ENCODE peak calls at places on chromosome 21, in nine cellular contexts. One of them, this sample, is unnamed.

GRCh38 chr21:41345934-41346685 is 15.7 kb upstream of the MX2 start:
- DNase-seq in uterus: no peak
- DNase-seq in gastrocnemius medialis: no peak
- DNase-seq in cardiac muscle cell: no peak
- DNase-seq in esophagus muscularis mucosa: peak
- DNase-seq in right lobe of liver: no peak
- DNase-seq in foreskin fibroblast: no peak
- DNase-seq in heart left ventricle: no peak
- DNase-seq in fibroblast of villous mesenchyme: no peak
- DNase-seq in this sample: no peak

GRCh38 chr21:38751379-38752050 is 54.2 kb upstream of the ETS2 start:
- DNase-seq in uterus: no peak
- DNase-seq in gastrocnemius medialis: no peak
- DNase-seq in cardiac muscle cell: peak
- DNase-seq in esophagus muscularis mucosa: no peak
- DNase-seq in right lobe of liver: no peak
- DNase-seq in foreskin fibroblast: peak
- DNase-seq in heart left ventricle: peak
- DNase-seq in fibroblast of villous mesenchyme: no peak
- DNase-seq in this sample: peak

GRCh38 chr21:25331286-25331685 is 276.0 kb downstream of the MRPL39 start:
- DNase-seq in uterus: no peak
- DNase-seq in gastrocnemius medialis: no peak
- DNase-seq in cardiac muscle cell: peak
- DNase-seq in esophagus muscularis mucosa: no peak
- DNase-seq in right lobe of liver: no peak
- DNase-seq in foreskin fibroblast: peak
- DNase-seq in heart left ventricle: no peak
- DNase-seq in fibroblast of villous mesenchyme: no peak
- DNase-seq in this sample: no peak

GRCh38 chr21:31124005-31124404 is 85.7 kb upstream of the KRTAP19-8 start:
- DNase-seq in uterus: no peak
- DNase-seq in gastrocnemius medialis: no peak
- DNase-seq in cardiac muscle cell: no peak
- DNase-seq in esophagus muscularis mucosa: no peak
- DNase-seq in right lobe of liver: no peak
- DNase-seq in foreskin fibroblast: no peak
- DNase-seq in heart left ventricle: no peak
- DNase-seq in fibroblast of villous mesenchyme: no peak
- DNase-seq in this sample: no peak

GRCh38 chr21:38955495-38955894 is 149.8 kb downstream of the ETS2 start:
- DNase-seq in uterus: no peak
- DNase-seq in gastrocnemius medialis: no peak
- DNase-seq in cardiac muscle cell: peak
- DNase-seq in esophagus muscularis mucosa: no peak
- DNase-seq in right lobe of liver: no peak
- DNase-seq in foreskin fibroblast: peak
- DNase-seq in heart left ventricle: peak
- DNase-seq in fibroblast of villous mesenchyme: peak
- DNase-seq in this sample: no peak

GRCh38 chr21:23939369-23940065 is 1667.8 kb downstream of the MRPL39 start:
- DNase-seq in uterus: no peak
- DNase-seq in gastrocnemius medialis: no peak
- DNase-seq in cardiac muscle cell: no peak
- DNase-seq in esophagus muscularis mucosa: no peak
- DNase-seq in right lobe of liver: no peak
- DNase-seq in foreskin fibroblast: no peak
- DNase-seq in heart left ventricle: no peak
- DNase-seq in fibroblast of villous mesenchyme: no peak
- DNase-seq in this sample: no peak

GRCh38 chr21:44532165-44532564 is 7.8 kb downstream of the KRTAP10-1 start:
- DNase-seq in uterus: no peak
- DNase-seq in gastrocnemius medialis: no peak
- DNase-seq in cardiac muscle cell: no peak
- DNase-seq in esophagus muscularis mucosa: no peak
- DNase-seq in right lobe of liver: no peak
- DNase-seq in foreskin fibroblast: no peak
- DNase-seq in heart left ventricle: no peak
- DNase-seq in fibroblast of villous mesenchyme: no peak
- DNase-seq in this sample: peak

GRCh38 chr21:17693801-17694200 is 81.1 kb upstream of the BTG3 start:
- DNase-seq in uterus: no peak
- DNase-seq in gastrocnemius medialis: no peak
- DNase-seq in cardiac muscle cell: no peak
- DNase-seq in esophagus muscularis mucosa: no peak
- DNase-seq in right lobe of liver: no peak
- DNase-seq in foreskin fibroblast: no peak
- DNase-seq in heart left ventricle: no peak
- DNase-seq in fibroblast of villous mesenchyme: no peak
- DNase-seq in this sample: no peak

GRCh38 chr21:42215942-42216725 is 2.8 kb upstream of the ABCG1 start:
- DNase-seq in uterus: no peak
- DNase-seq in gastrocnemius medialis: no peak
- DNase-seq in cardiac muscle cell: no peak
- DNase-seq in esophagus muscularis mucosa: no peak
- DNase-seq in right lobe of liver: no peak
- DNase-seq in foreskin fibroblast: no peak
- DNase-seq in heart left ventricle: no peak
- DNase-seq in fibroblast of villous mesenchyme: no peak
- DNase-seq in this sample: no peak

DNA sequence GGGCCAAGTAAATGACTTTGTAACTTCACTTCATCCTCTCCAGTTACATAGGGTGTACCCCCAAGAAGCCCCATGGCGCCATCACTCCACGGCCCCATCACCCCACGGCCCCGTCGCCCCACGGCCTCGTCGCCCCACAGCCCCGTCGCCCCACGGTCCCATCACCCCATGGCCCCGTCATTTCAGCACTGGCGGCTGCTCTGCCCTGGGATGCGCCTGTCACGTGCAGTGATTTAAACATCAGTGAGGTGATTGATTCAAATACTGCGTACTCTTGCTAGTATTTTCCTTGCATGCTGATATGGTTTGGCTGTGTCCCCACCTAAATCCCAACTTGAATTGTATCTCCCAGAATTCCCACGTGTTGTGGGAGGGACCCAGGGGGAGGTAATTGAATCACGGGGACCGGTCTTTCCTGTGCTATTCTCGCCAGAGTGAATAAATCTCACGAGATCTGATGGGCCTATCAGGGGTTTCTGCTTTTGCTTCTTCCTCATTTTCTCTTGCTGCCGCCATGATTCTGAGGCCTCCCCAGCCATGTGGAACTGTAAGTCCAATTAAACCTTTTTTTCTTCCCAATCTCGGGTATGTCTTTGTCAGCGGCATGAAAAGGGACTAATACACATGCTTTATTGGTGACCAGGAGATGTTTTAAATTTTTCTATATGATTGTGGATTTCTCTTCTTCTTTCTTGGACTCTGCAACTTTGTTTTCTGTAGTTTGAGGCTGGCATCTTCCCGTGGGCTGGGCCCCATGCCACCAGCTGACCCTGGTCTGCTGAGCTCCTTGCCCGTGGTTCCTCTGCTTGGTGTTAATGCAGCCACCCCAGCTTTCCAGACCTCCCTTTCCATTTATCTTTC is 50.1 kb upstream of the PCBP3 start:
- DNase-seq in uterus: no peak
- DNase-seq in gastrocnemius medialis: no peak
- DNase-seq in cardiac muscle cell: no peak
- DNase-seq in esophagus muscularis mucosa: no peak
- DNase-seq in right lobe of liver: peak
- DNase-seq in foreskin fibroblast: no peak
- DNase-seq in heart left ventricle: no peak
- DNase-seq in fibroblast of villous mesenchyme: no peak
- DNase-seq in this sample: peak
- H3K4me3 ChIP-seq in uterus: no peak
- H3K4me3 ChIP-seq in gastrocnemius medialis: no peak
- H3K4me3 ChIP-seq in cardiac muscle cell: no peak
- H3K4me3 ChIP-seq in esophagus muscularis mucosa: no peak
- H3K4me3 ChIP-seq in right lobe of liver: no peak
- H3K4me3 ChIP-seq in foreskin fibroblast: no peak
- H3K4me3 ChIP-seq in heart left ventricle: no peak
- H3K4me3 ChIP-seq in fibroblast of villous mesenchyme: no peak
- H3K4me3 ChIP-seq in this sample: no peak

DNA sequence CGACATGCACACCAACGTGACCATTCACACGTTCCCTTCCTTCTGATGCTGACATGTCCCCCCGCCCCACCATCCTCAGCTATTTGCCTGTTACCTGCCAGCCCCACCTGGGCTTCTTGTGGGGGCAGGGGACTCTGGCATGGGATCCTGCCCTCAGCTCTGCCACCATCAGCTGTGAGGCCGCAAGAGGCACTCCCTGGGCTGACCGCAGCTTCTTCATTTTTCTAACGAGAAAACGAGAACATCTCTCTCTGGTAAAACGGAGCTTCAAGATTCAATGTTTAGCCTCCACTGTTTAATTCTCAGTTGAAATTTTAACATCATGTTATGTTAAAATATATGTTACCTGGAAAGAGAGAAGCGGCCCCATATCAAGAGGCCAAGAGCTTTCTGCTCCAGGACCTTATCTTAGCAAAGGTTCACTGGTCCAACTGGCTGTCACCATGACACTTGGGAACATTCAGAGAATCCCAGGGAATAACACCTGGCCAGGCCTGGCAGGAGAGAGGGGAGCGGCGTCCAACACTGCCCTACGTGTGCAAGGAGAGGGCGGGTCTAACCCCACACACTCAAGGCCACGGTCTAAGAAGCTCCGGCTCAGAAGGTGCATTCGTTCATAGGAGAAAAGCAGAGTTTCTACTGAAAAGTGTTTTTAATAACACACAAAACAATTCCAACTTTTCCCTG is 51.3 kb downstream of the HLCS start:
- DNase-seq in uterus: no peak
- DNase-seq in gastrocnemius medialis: no peak
- DNase-seq in cardiac muscle cell: no peak
- DNase-seq in esophagus muscularis mucosa: no peak
- DNase-seq in right lobe of liver: no peak
- DNase-seq in foreskin fibroblast: no peak
- DNase-seq in heart left ventricle: no peak
- DNase-seq in fibroblast of villous mesenchyme: no peak
- DNase-seq in this sample: no peak
- TF ChIP-seq CTCF in uterus: no peak
- TF ChIP-seq CTCF in gastrocnemius medialis: no peak
- TF ChIP-seq CTCF in cardiac muscle cell: no peak
- TF ChIP-seq CTCF in esophagus muscularis mucosa: no peak
- TF ChIP-seq CTCF in right lobe of liver: no peak
- TF ChIP-seq CTCF in foreskin fibroblast: no peak
- TF ChIP-seq CTCF in heart left ventricle: no peak
- TF ChIP-seq CTCF in fibroblast of villous mesenchyme: no peak
- TF ChIP-seq CTCF in this sample: no peak

GRCh38 chr21:43277481-43278351 is 108.9 kb downstream of the CRYAA start:
- DNase-seq in uterus: no peak
- DNase-seq in gastrocnemius medialis: no peak
- DNase-seq in cardiac muscle cell: no peak
- DNase-seq in esophagus muscularis mucosa: no peak
- DNase-seq in right lobe of liver: peak
- DNase-seq in foreskin fibroblast: no peak
- DNase-seq in heart left ventricle: no peak
- DNase-seq in fibroblast of villous mesenchyme: peak
- DNase-seq in this sample: peak

GRCh38 chr21:43274946-43275310 is 106.1 kb downstream of the CRYAA start:
- DNase-seq in uterus: no peak
- DNase-seq in gastrocnemius medialis: no peak
- DNase-seq in cardiac muscle cell: no peak
- DNase-seq in esophagus muscularis mucosa: no peak
- DNase-seq in right lobe of liver: peak
- DNase-seq in foreskin fibroblast: no peak
- DNase-seq in heart left ventricle: no peak
- DNase-seq in fibroblast of villous mesenchyme: no peak
- DNase-seq in this sample: peak

GRCh38 chr21:43278359-43278758 is 109.6 kb downstream of the CRYAA start:
- DNase-seq in uterus: no peak
- DNase-seq in gastrocnemius medialis: no peak
- DNase-seq in cardiac muscle cell: no peak
- DNase-seq in esophagus muscularis mucosa: no peak
- DNase-seq in right lobe of liver: peak
- DNase-seq in foreskin fibroblast: no peak
- DNase-seq in heart left ventricle: no peak
- DNase-seq in fibroblast of villous mesenchyme: no peak
- DNase-seq in this sample: peak

GRCh38 chr21:43278766-43279577 is 110.2 kb downstream of the CRYAA start:
- DNase-seq in uterus: no peak
- DNase-seq in gastrocnemius medialis: no peak
- DNase-seq in cardiac muscle cell: no peak
- DNase-seq in esophagus muscularis mucosa: no peak
- DNase-seq in right lobe of liver: peak
- DNase-seq in foreskin fibroblast: no peak
- DNase-seq in heart left ventricle: no peak
- DNase-seq in fibroblast of villous mesenchyme: no peak
- DNase-seq in this sample: peak

DNA sequence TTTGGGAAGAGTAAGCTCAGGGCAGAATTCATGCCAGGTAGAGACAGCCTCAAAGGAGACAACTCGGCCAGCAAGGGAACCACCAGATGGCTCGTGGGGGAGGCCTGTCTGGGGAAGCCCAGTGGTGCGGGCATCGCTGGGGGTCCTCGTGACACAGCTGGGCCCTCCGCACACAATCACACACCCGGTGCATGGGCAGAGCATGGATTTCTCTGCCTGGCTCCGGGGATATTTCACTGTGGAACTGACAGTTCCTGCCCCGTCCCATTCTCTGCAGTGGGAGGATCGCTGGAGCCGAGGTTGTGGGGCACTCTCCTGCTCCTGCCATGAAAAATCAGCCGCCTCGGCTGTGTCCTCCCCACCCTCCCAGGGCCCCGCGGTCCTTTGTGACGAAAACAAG is 108.0 kb downstream of the CRYAA start:
- DNase-seq in uterus: no peak
- DNase-seq in gastrocnemius medialis: no peak
- DNase-seq in cardiac muscle cell: no peak
- DNase-seq in esophagus muscularis mucosa: no peak
- DNase-seq in right lobe of liver: peak
- DNase-seq in foreskin fibroblast: no peak
- DNase-seq in heart left ventricle: no peak
- DNase-seq in fibroblast of villous mesenchyme: no peak
- DNase-seq in this sample: peak
- H3K4me3 ChIP-seq in uterus: no peak
- H3K4me3 ChIP-seq in gastrocnemius medialis: no peak
- H3K4me3 ChIP-seq in cardiac muscle cell: no peak
- H3K4me3 ChIP-seq in esophagus muscularis mucosa: no peak
- H3K4me3 ChIP-seq in right lobe of liver: no peak
- H3K4me3 ChIP-seq in foreskin fibroblast: no peak
- H3K4me3 ChIP-seq in heart left ventricle: no peak
- H3K4me3 ChIP-seq in fibroblast of villous mesenchyme: no peak
- H3K4me3 ChIP-seq in this sample: no peak

DNA sequence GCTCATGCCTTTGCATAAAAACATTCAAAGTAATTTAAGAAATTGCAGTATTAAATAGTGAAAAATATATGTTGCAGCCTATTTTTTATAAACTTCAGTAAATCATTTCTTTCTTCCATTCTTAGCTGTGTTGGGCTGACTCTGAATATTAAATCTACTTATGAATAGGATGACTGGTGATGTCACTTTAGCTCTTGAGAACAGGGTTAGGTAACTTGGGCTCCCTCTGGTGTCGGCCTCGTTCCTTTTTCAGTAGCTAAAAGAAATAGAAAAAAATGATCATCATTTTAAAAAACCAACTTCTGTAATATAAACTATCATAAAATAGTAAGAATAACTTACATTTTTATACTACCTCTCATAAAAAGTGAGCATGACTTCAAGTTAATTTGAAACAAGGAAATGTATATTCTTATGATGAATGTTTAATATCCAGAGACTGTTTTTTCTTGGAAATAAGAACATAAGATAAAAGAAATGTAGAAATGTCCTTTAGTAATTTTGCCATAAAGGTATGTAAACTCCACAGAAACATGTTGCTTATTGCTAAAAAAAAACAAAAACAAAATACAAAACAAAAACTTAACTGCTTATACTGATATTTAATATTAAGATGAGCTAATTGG is 26.8 kb upstream of the NCAM2 start:
- DNase-seq in uterus: no peak
- DNase-seq in gastrocnemius medialis: no peak
- DNase-seq in cardiac muscle cell: peak
- DNase-seq in esophagus muscularis mucosa: no peak
- DNase-seq in right lobe of liver: no peak
- DNase-seq in foreskin fibroblast: peak
- DNase-seq in heart left ventricle: no peak
- DNase-seq in fibroblast of villous mesenchyme: peak
- DNase-seq in this sample: no peak
- TF ChIP-seq CTCF in uterus: peak
- TF ChIP-seq CTCF in gastrocnemius medialis: no peak
- TF ChIP-seq CTCF in cardiac muscle cell: peak
- TF ChIP-seq CTCF in esophagus muscularis mucosa: no peak
- TF ChIP-seq CTCF in right lobe of liver: no peak
- TF ChIP-seq CTCF in foreskin fibroblast: peak
- TF ChIP-seq CTCF in heart left ventricle: peak
- TF ChIP-seq CTCF in fibroblast of villous mesenchyme: peak
- TF ChIP-seq CTCF in this sample: peak

This sample was measured in upper lobe of right lung.